ENCODE peak calls at places on chromosome 18, in five cellular contexts. U is GM12878, S is K562, R is HepG2, W is WTC11. Q is an unnamed sample.

GRCh38 chr18:40553029-40553428 is 1402.0 kb upstream of the PIK3C3 start:
- DNase-seq in S (no peak), U (no peak), R (no peak), W (no peak), Q (no peak)

GRCh38 chr18:72336786-72337185 is 207.4 kb downstream of the CBLN2 start:
- DNase-seq in R (no peak), U (no peak), W (no peak), S (no peak), Q (no peak)

GRCh38 chr18:37335337-37335736 is 230.3 kb downstream of the CELF4 start:
- DNase-seq in R (no peak), U (no peak), W (peak), S (peak), Q (no peak)

GRCh38 chr18:7812431-7813063 is 245.4 kb downstream of the PTPRM start:
- DNase-seq in W (no peak), S (no peak), U (no peak), R (peak), Q (no peak)

GRCh38 chr18:61901334-61901986 is 8.7 kb upstream of the RNF152 start:
- DNase-seq in R (peak), U (peak), W (peak), S (peak), Q (peak)

GRCh38 chr18:70672581-70672980 is 383.7 kb downstream of the SOCS6 start:
- DNase-seq in S (no peak), W (no peak), R (no peak), U (no peak), Q (no peak)

GRCh38 chr18:10361660-10362059 is 92.8 kb upstream of the APCDD1 start:
- DNase-seq in R (no peak), U (no peak), W (no peak), S (no peak), Q (no peak)

GRCh38 chr18:77061946-77062517 is 70.6 kb downstream of the MBP start:
- DNase-seq in W (no peak), U (no peak), R (no peak), S (peak), Q (peak)

GRCh38 chr18:23889907-23890306 is 124.6 kb upstream of the TTC39C start:
- DNase-seq in R (no peak), U (no peak), S (no peak), W (no peak), Q (no peak)

GRCh38 chr18:25799221-25799620 is 291.2 kb downstream of the SS18 start:
- DNase-seq in R (no peak), U (no peak), W (no peak), S (no peak), Q (no peak)

GRCh38 chr18:11512096-11513030 is 97.0 kb upstream of the SLC35G4 start:
- DNase-seq in S (no peak), R (peak), U (no peak), W (no peak), Q (peak)

GRCh38 chr18:27473359-27473758 is 288.3 kb upstream of the CHST9 start:
- DNase-seq in R (no peak), U (no peak), S (no peak), W (no peak), Q (no peak)

GRCh38 chr18:70047931-70048603 is 100.4 kb upstream of the CD226 start:
- DNase-seq in R (no peak), U (no peak), W (no peak), S (no peak), Q (no peak)

GRCh38 chr18:32040936-32041335 is 22.3 kb downstream of the RNF125 start:
- DNase-seq in R (no peak), W (no peak), S (no peak), U (no peak), Q (no peak)

GRCh38 chr18:25061345-25061744 is 290.6 kb downstream of the ZNF521 start:
- DNase-seq in U (no peak), W (no peak), R (no peak), S (no peak), Q (no peak)

GRCh38 chr18:4068552-4069158 is 386.5 kb downstream of the DLGAP1 start:
- DNase-seq in W (peak), U (peak), S (peak), R (peak), Q (peak)

GRCh38 chr18:26071725-26072124 is 18.7 kb downstream of the SS18 start:
- DNase-seq in R (no peak), S (no peak), U (no peak), W (no peak), Q (no peak)

GRCh38 chr18:23158884-23159820 is 23.9 kb downstream of the CABLES1 start:
- DNase-seq in R (no peak), U (no peak), W (no peak), S (no peak), Q (no peak)

GRCh38 chr18:9092665-9093064 is 9.8 kb upstream of the NDUFV2 start:
- DNase-seq in W (no peak), S (no peak), R (peak), U (no peak), Q (no peak)

GRCh38 chr18:9096013-9096383 is 6.5 kb upstream of the NDUFV2 start:
- DNase-seq in U (no peak), S (no peak), R (no peak), W (no peak), Q (no peak)

GRCh38 chr18:9096698-9097097 is 5.8 kb upstream of the NDUFV2 start:
- DNase-seq in W (no peak), U (no peak), R (no peak), S (no peak), Q (no peak)

GRCh38 chr18:9095297-9096012 is 7.0 kb upstream of the NDUFV2 start:
- DNase-seq in R (peak), W (no peak), U (peak), S (peak), Q (no peak)

GRCh38 chr18:9094307-9095226 is 7.9 kb upstream of the NDUFV2 start:
- DNase-seq in R (peak), W (no peak), S (peak), U (no peak), Q (no peak)
- TF ChIP-seq CREB1 in R (peak), W (no peak), S (no peak), U (no peak), Q (no peak)

GRCh38 chr18:75189696-75190095 is 19.2 kb downstream of the PTGR3 start:
- DNase-seq in W (no peak), U (no peak), S (no peak), R (no peak), Q (no peak)
- TF ChIP-seq CREB1 in W (no peak), U (no peak), S (no peak), R (no peak), Q (no peak)

GRCh38 chr18:21703241-21703820 is 1.2 kb downstream of the ABHD3 start:
- DNase-seq in U (peak), R (no peak), S (peak), W (peak), Q (peak)
- TF ChIP-seq CREB1 in U (peak), R (no peak), S (no peak), W (no peak), Q (no peak)

GRCh38 chr18:57748770-57749603 is 54.1 kb downstream of the ATP8B1 start:
- DNase-seq in S (no peak), W (no peak), R (peak), U (peak), Q (no peak)
- TF ChIP-seq CREB1 in S (no peak), W (no peak), R (no peak), U (no peak), Q (no peak)

GRCh38 chr18:34098109-34098508 is 126.6 kb downstream of the NOL4 start:
- DNase-seq in R (no peak), U (no peak), W (no peak), S (no peak), Q (peak)
- TF ChIP-seq CREB1 in R (no peak), U (no peak), W (no peak), S (no peak), Q (no peak)

GRCh38 chr18:79211844-79212243 is 142.7 kb downstream of the ATP9B start:
- DNase-seq in W (no peak), S (no peak), R (peak), U (no peak), Q (no peak)
- TF ChIP-seq CREB1 in W (no peak), S (no peak), R (no peak), U (no peak), Q (no peak)

GRCh38 chr18:75247601-75248421 is 37.2 kb downstream of the TSHZ1 start:
- DNase-seq in U (no peak), W (no peak), S (no peak), R (peak), Q (no peak)
- TF ChIP-seq CREB1 in U (no peak), W (no peak), S (no peak), R (no peak), Q (no peak)

DNA sequence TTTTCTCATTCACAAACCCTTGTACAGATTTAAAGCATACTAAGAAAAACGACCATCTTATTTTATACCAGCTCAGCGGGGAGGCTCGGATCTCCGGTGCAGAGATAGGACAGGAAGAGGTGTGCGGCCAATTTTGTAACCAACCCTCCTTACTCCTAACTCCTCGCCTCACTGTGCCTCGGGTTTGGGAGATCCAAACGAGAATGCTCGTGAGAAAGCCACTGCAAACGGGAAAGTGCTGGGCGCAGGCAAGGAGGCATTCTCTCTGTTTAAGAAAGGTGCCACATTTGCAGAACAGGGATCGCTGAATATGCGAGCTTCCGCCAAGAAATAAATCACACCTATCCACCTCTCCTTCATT is 1.1 kb downstream of the KDSR start:
- DNase-seq in W (peak), R (no peak), S (peak), U (no peak), Q (peak)
- TF ChIP-seq CREB1 in W (no peak), R (no peak), S (no peak), U (no peak), Q (no peak)

GRCh38 chr18:47397671-47398319 is 146.3 kb upstream of the SKOR2 start:
- DNase-seq in U (no peak), R (peak), S (peak), W (peak), Q (peak)
- TF ChIP-seq CREB1 in U (no peak), R (no peak), S (no peak), W (no peak), Q (no peak)

Q was measured in GM23338.